ENCODE peak calls at places on chromosomes 16 and 17, in five cellular contexts. R is K562, H is stomach, N is transverse colon, Q is A549. Z is an unnamed sample.

GRCh38 chr16:24471616-24472015 is 67.8 kb upstream of the RBBP6 start:
- DNase-seq in R (no peak), H (no peak), N (no peak), Q (no peak), Z (no peak)

GRCh38 chr16:13005836-13006235 is 104.4 kb downstream of the SHISA9 start:
- DNase-seq in R (no peak), H (no peak), N (no peak), Q (peak), Z (no peak)

GRCh38 chr16:1907226-1907849 is 10.9 kb downstream of the HS3ST6 start:
- DNase-seq in R (no peak), H (no peak), N (no peak), Q (no peak), Z (no peak)

GRCh38 chr16:4489030-4489429 is 12.8 kb downstream of the HMOX2 start:
- DNase-seq in R (no peak), H (no peak), N (no peak), Q (no peak), Z (no peak)

GRCh38 chr17:77200711-77201110 is 59.9 kb downstream of the SEC14L1 start:
- DNase-seq in R (no peak), H (no peak), N (no peak), Q (peak), Z (no peak)

GRCh38 chr17:2174048-2174447 is 119.1 kb downstream of the HIC1 start:
- DNase-seq in R (no peak), H (no peak), N (no peak), Q (no peak), Z (no peak)

GRCh38 chr17:72030067-72030899 is 90.5 kb upstream of the SOX9 start:
- DNase-seq in R (no peak), H (peak), N (peak), Q (peak), Z (no peak)

GRCh38 chr17:82838386-82839063 is 1.3 kb downstream of the ZNF750 start:
- DNase-seq in R (no peak), H (no peak), N (peak), Q (no peak), Z (no peak)

GRCh38 chr16:35314298-35314697 is 1854.9 kb downstream of the TP53TG3F start:
- DNase-seq in R (no peak), H (no peak), N (no peak), Q (no peak), Z (no peak)

GRCh38 chr16:35319536-35320192 is 1860.3 kb downstream of the TP53TG3F start:
- DNase-seq in R (no peak), H (no peak), N (no peak), Q (no peak), Z (no peak)
- TF ChIP-seq EP300 in R (no peak), H (no peak), N (no peak), Q (no peak), Z (no peak)

GRCh38 chr16:17364319-17365210 is 106.2 kb downstream of the XYLT1 start:
- DNase-seq in R (no peak), H (no peak), N (no peak), Q (no peak), Z (no peak)
- TF ChIP-seq EP300 in R (no peak), H (no peak), N (no peak), Q (no peak), Z (no peak)

GRCh38 chr17:7842380-7842949 is 8.4 kb downstream of the KDM6B start:
- DNase-seq in R (peak), H (peak), N (peak), Q (peak), Z (no peak)

GRCh38 chr17:7844292-7845154 is 10.3 kb upstream of the TMEM88 start:
- DNase-seq in R (peak), H (peak), N (peak), Q (peak), Z (peak)

GRCh38 chr17:7841622-7842379 is 7.8 kb downstream of the KDM6B start:
- DNase-seq in R (peak), H (peak), N (peak), Q (peak), Z (peak)

GRCh38 chr17:7843536-7844291 is 9.7 kb downstream of the KDM6B start:
- DNase-seq in R (peak), H (peak), N (peak), Q (peak), Z (peak)

GRCh38 chr17:7842950-7843535 is 9.0 kb downstream of the KDM6B start:
- DNase-seq in R (no peak), H (peak), N (peak), Q (peak), Z (peak)
- TF ChIP-seq EP300 in R (peak), H (no peak), N (peak), Q (no peak), Z (no peak)

GRCh38 chr16:74020086-74020670 is 276.4 kb upstream of the PSMD7 start:
- DNase-seq in R (no peak), H (no peak), N (no peak), Q (no peak), Z (no peak)
- TF ChIP-seq EP300 in R (no peak), H (no peak), N (no peak), Q (no peak), Z (no peak)

DNA sequence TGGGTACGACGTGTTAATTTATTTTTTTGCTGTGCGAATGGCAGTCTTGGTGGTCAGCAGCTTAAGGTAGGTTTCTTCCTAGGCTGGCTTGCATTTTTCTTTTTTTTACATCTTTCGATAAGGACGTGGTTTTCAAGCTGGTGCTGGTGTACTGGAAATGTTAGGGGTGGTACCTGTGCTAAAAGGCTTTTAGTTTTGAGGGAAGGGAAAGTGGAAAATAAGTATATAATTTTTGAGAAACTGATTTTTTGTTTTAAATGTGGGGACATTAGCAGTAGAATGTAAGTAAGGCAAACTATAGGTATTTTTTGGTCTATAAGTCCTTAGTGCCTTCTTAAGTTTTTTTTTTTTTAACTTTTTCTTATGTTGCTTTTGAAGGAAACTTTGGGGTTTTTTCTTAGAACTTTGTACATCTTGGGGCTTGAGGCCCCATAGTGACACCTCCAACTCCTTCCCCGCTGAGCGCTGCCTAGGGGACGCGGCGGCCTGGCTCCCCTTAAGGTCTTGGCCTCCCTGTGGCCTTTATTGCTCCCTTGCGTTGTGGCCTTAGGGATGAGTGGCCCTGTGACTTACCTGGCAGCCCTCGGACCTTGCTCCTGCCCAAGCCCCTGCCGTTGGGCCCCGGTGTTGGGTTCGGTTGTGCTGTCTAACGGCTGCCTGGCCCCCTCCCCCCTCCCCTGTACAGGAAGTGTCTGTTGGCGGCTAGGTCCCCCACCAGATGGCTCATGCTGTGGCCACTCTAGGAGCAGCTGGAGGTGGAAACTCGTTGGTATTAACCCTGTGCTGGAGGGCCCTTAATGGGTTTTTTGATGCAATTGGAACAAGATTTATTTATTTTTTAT is 88.0 kb upstream of the RPRML start:
- DNase-seq in R (peak), H (peak), N (peak), Q (peak), Z (peak)
- TF ChIP-seq EP300 in R (peak), H (no peak), N (no peak), Q (no peak), Z (no peak)

DNA sequence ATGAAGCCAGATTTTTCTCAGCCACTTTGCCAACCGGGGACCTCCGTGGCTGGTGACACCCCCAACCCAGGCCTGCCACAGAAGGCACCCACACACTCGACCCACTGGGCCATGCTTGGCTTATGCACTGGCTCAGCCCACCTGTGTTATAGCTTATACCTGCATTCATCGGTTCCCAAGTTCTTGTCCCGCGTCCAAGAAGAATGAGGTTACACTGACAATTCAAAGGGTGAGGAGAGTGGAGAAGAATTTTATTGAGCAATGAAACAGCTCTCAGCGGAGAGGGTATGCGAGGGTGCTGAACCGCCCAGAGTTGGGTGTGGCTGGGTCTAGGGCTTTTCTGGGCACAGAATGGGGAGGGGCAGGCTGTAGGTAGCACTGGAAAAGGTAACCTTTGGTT is 22.2 kb upstream of the CDH15 start:
- DNase-seq in R (no peak), H (no peak), N (no peak), Q (no peak), Z (no peak)
- TF ChIP-seq EP300 in R (no peak), H (no peak), N (no peak), Q (no peak), Z (no peak)